ENCODE peak calls at places on chromosome 5, in seven cellular contexts. One of them, this sample, is unnamed. For H3K9me3 and H3K27me3, the result is how much of the 10 kb centered on the place peaks cover.

GRCh38 chr5:40572359-40572758 is 107.4 kb upstream of the PTGER4 start:
- DNase-seq in transverse colon: no peak
- DNase-seq in pancreas: no peak
- DNase-seq in lower lobe of right lung: no peak
- DNase-seq in stomach: no peak
- DNase-seq in breast epithelium: no peak
- DNase-seq in fibroblast of lung: peak
- DNase-seq in this sample: no peak

GRCh38 chr5:29758986-29759421 is 1434.5 kb upstream of the CDH6 start:
- DNase-seq in transverse colon: no peak
- DNase-seq in pancreas: no peak
- DNase-seq in lower lobe of right lung: no peak
- DNase-seq in stomach: no peak
- DNase-seq in breast epithelium: no peak
- DNase-seq in fibroblast of lung: no peak
- DNase-seq in this sample: peak

GRCh38 chr5:176389114-176389768 is 690 bp downstream of the HIGD2A start:
- DNase-seq in transverse colon: no peak
- DNase-seq in pancreas: no peak
- DNase-seq in lower lobe of right lung: no peak
- DNase-seq in stomach: no peak
- DNase-seq in breast epithelium: no peak
- DNase-seq in fibroblast of lung: no peak
- DNase-seq in this sample: no peak

GRCh38 chr5:134794136-134794535 is 35.6 kb downstream of the DDX46 start:
- DNase-seq in transverse colon: no peak
- DNase-seq in pancreas: no peak
- DNase-seq in lower lobe of right lung: no peak
- DNase-seq in stomach: no peak
- DNase-seq in breast epithelium: no peak
- DNase-seq in fibroblast of lung: no peak
- DNase-seq in this sample: no peak

GRCh38 chr5:84885479-84886258 is 501.0 kb upstream of the EDIL3 start:
- DNase-seq in transverse colon: no peak
- DNase-seq in pancreas: no peak
- DNase-seq in lower lobe of right lung: no peak
- DNase-seq in stomach: no peak
- DNase-seq in breast epithelium: no peak
- DNase-seq in fibroblast of lung: peak
- DNase-seq in this sample: no peak

GRCh38 chr5:107104774-107105050 is 566.0 kb downstream of the EFNA5 start:
- DNase-seq in transverse colon: no peak
- DNase-seq in pancreas: peak
- DNase-seq in lower lobe of right lung: no peak
- DNase-seq in stomach: no peak
- DNase-seq in breast epithelium: no peak
- DNase-seq in fibroblast of lung: no peak
- DNase-seq in this sample: no peak

GRCh38 chr5:168282120-168282519 is 9.3 kb upstream of the WWC1 start:
- DNase-seq in transverse colon: no peak
- DNase-seq in pancreas: no peak
- DNase-seq in lower lobe of right lung: peak
- DNase-seq in stomach: no peak
- DNase-seq in breast epithelium: no peak
- DNase-seq in fibroblast of lung: peak
- DNase-seq in this sample: peak

GRCh38 chr5:138655530-138656245 is 80.5 kb upstream of the HSPA9 start:
- DNase-seq in transverse colon: no peak
- DNase-seq in pancreas: peak
- DNase-seq in lower lobe of right lung: no peak
- DNase-seq in stomach: no peak
- DNase-seq in breast epithelium: peak
- DNase-seq in fibroblast of lung: no peak
- DNase-seq in this sample: no peak

GRCh38 chr5:137594717-137595116 is 95.6 kb upstream of the SPOCK1 start:
- DNase-seq in transverse colon: no peak
- DNase-seq in pancreas: no peak
- DNase-seq in lower lobe of right lung: no peak
- DNase-seq in stomach: no peak
- DNase-seq in breast epithelium: no peak
- DNase-seq in fibroblast of lung: no peak
- DNase-seq in this sample: peak

DNA sequence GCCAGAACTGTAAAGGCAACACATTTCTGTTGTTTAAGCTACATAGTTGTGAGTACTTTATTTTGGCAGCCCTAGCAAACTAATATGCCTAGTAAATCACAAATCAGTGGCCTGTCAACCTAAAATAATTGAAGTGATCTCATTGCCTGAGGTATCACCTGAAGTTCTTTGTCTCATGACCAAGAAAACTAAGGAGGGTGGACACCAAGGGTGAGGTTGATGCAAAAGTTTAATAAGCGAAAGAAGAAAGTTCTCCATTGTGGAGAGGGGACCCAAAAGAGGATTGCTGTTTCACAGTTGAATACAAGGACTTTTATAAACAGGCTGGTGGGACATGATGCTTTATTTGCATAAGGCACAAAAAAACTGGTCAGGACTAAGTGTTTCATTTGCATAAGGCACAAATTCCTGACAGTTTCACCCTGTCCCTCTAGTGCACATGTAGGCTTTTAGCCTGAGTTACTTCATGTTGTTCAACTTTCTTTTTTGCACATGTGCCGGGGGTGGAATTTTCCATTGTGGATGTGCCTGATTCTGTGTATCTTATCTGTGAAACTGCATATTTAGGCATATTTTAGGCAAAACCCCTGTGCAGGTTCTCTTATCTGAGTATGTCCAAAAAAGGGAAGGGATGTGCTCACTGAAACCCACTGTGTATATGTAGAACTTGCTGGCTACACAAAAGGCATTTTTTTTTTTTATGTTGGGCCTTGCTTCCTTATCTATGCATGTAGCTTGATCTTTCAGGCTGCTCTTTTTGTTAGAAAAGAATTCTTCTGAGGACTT is 108.6 kb upstream of the RAI14 start:
- DNase-seq in transverse colon: no peak
- DNase-seq in pancreas: no peak
- DNase-seq in lower lobe of right lung: no peak
- DNase-seq in stomach: no peak
- DNase-seq in breast epithelium: no peak
- DNase-seq in fibroblast of lung: no peak
- DNase-seq in this sample: no peak
- H3K9me3 ChIP-seq in transverse colon: under half
- H3K9me3 ChIP-seq in pancreas: under half
- H3K9me3 ChIP-seq in lower lobe of right lung: under half
- H3K9me3 ChIP-seq in stomach: under half
- H3K9me3 ChIP-seq in breast epithelium: under half
- H3K9me3 ChIP-seq in fibroblast of lung: under half
- H3K9me3 ChIP-seq in this sample: under half

GRCh38 chr5:591746-592145 is 20.4 kb upstream of the CEP72 start:
- DNase-seq in transverse colon: no peak
- DNase-seq in pancreas: no peak
- DNase-seq in lower lobe of right lung: no peak
- DNase-seq in stomach: no peak
- DNase-seq in breast epithelium: no peak
- DNase-seq in fibroblast of lung: no peak
- DNase-seq in this sample: no peak
- H3K27me3 ChIP-seq in transverse colon: under half
- H3K27me3 ChIP-seq in pancreas: under half
- H3K27me3 ChIP-seq in lower lobe of right lung: under half
- H3K27me3 ChIP-seq in stomach: under half
- H3K27me3 ChIP-seq in breast epithelium: half or more
- H3K27me3 ChIP-seq in fibroblast of lung: under half
- H3K27me3 ChIP-seq in this sample: half or more

DNA sequence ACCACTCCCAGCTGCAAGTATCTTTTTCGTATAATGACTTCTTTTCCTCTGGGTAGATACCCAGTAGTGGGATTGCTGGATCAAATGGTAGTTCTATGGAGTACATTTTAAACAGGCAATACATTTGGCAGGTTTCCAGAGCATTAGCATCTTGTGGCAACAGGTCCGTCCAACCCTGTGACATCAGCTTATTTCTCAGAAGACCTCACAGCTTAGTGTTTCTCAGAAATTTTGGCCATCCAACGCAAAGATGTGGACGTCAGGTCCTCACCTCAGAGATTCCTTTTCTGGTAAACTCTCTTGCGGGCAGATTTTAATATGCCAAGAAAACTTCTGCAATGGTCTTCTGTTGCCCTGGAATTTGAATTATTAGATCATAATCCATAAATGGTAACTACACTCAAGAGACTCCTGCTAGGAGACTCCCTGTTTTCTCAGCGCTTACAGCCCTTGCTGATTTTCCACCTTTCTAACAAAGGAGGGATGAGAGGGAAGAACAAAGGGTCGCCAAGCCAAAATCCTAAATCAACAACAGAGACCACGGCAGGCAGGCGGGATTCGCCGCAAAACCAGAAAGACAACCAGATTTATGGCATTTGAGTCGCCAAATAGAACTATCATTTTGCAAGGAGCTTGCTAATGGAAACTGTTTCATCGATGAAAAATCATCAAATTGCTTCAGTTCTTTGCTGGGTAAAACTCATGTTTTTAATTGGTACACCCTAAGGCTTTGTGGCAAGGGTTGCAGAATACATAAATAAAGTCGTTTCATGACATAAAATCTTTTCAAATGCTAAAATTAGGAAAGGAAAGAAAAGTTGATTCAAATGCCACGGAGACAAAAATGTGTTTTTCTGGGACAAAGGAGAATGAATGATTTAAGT is 34.1 kb upstream of the PLPP1 start:
- DNase-seq in transverse colon: no peak
- DNase-seq in pancreas: no peak
- DNase-seq in lower lobe of right lung: no peak
- DNase-seq in stomach: no peak
- DNase-seq in breast epithelium: peak
- DNase-seq in fibroblast of lung: no peak
- DNase-seq in this sample: peak
- H3K27ac ChIP-seq in transverse colon: peak
- H3K27ac ChIP-seq in pancreas: no peak
- H3K27ac ChIP-seq in lower lobe of right lung: no peak
- H3K27ac ChIP-seq in stomach: peak
- H3K27ac ChIP-seq in breast epithelium: peak
- H3K27ac ChIP-seq in fibroblast of lung: no peak
- H3K27ac ChIP-seq in this sample: no peak

GRCh38 chr5:141298376-141298775 is 5.5 kb downstream of the SLC25A2 start:
- DNase-seq in transverse colon: no peak
- DNase-seq in pancreas: no peak
- DNase-seq in lower lobe of right lung: no peak
- DNase-seq in stomach: no peak
- DNase-seq in breast epithelium: no peak
- DNase-seq in fibroblast of lung: no peak
- DNase-seq in this sample: no peak
- H3K9me3 ChIP-seq in transverse colon: half or more
- H3K9me3 ChIP-seq in pancreas: under half
- H3K9me3 ChIP-seq in lower lobe of right lung: half or more
- H3K9me3 ChIP-seq in stomach: half or more
- H3K9me3 ChIP-seq in breast epithelium: half or more
- H3K9me3 ChIP-seq in fibroblast of lung: under half
- H3K9me3 ChIP-seq in this sample: under half

GRCh38 chr5:159052282-159053011 is 47.3 kb downstream of the EBF1 start:
- DNase-seq in transverse colon: no peak
- DNase-seq in pancreas: no peak
- DNase-seq in lower lobe of right lung: no peak
- DNase-seq in stomach: no peak
- DNase-seq in breast epithelium: no peak
- DNase-seq in fibroblast of lung: no peak
- DNase-seq in this sample: peak
- H3K27me3 ChIP-seq in transverse colon: under half
- H3K27me3 ChIP-seq in pancreas: under half
- H3K27me3 ChIP-seq in lower lobe of right lung: under half
- H3K27me3 ChIP-seq in stomach: under half
- H3K27me3 ChIP-seq in breast epithelium: under half
- H3K27me3 ChIP-seq in fibroblast of lung: under half
- H3K27me3 ChIP-seq in this sample: half or more

DNA sequence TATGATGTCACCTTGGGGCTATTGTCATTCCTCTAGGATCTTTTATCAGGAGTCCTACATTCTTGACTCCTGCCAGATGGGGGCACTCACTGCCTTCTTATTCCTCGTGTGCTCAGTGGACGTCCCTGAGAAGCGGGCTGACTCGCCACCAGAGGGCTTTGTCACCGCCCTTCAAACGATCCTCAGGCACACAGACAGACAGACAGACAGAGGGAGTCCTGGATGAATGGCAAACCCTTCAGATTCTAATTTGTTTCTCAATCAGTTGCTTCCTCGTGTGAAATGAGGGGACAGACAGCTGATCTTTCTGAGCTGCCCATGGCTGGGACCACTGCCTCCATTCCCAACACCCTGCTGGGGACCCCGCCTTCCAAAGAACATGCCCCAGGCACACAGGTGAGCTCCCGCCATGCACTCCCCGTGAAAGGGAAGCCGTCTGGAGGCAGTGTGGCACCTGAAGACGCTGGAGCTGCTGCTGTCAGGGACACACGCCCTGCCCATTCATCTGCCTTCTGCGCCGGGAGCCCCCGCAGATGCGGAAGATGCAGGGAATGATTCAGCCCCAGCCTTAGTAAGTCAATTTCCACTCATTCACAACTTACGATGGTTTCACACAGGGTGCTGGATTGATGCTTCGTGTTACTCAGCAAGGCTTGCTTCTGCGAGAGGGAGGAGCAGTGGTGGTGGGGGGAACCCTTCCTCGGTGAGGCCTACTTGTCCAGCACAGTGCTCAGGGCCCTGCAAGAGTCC is 24.9 kb upstream of the SH3PXD2B start:
- DNase-seq in transverse colon: peak
- DNase-seq in pancreas: peak
- DNase-seq in lower lobe of right lung: peak
- DNase-seq in stomach: peak
- DNase-seq in breast epithelium: peak
- DNase-seq in fibroblast of lung: peak
- DNase-seq in this sample: peak
- H3K27ac ChIP-seq in transverse colon: no peak
- H3K27ac ChIP-seq in pancreas: no peak
- H3K27ac ChIP-seq in lower lobe of right lung: no peak
- H3K27ac ChIP-seq in stomach: peak
- H3K27ac ChIP-seq in breast epithelium: no peak
- H3K27ac ChIP-seq in fibroblast of lung: no peak
- H3K27ac ChIP-seq in this sample: no peak

GRCh38 chr5:41876678-41877077 is 6.5 kb upstream of the OXCT1 start:
- DNase-seq in transverse colon: no peak
- DNase-seq in pancreas: no peak
- DNase-seq in lower lobe of right lung: no peak
- DNase-seq in stomach: no peak
- DNase-seq in breast epithelium: no peak
- DNase-seq in fibroblast of lung: no peak
- DNase-seq in this sample: no peak
- H3K9me3 ChIP-seq in transverse colon: under half
- H3K9me3 ChIP-seq in pancreas: under half
- H3K9me3 ChIP-seq in lower lobe of right lung: under half
- H3K9me3 ChIP-seq in stomach: under half
- H3K9me3 ChIP-seq in breast epithelium: under half
- H3K9me3 ChIP-seq in fibroblast of lung: under half
- H3K9me3 ChIP-seq in this sample: under half

This sample was measured in neural progenitor cell.